ENCODE peak calls at places on chromosomes 7 and 10, in six cellular contexts. One of them, this sample, is unnamed.

GRCh38 chr7:17557305-17557704 is 258.9 kb downstream of the AHR start:
- DNase-seq in Right ventricle myocardium inferior: no peak
- DNase-seq in NCI-H1092 treated with DMSO at 0.1 percent for 48 hours: no peak
- DNase-seq in GM10248: no peak
- DNase-seq in endothelial cell: no peak
- DNase-seq in adrenal gland: peak
- DNase-seq in this sample: no peak

GRCh38 chr10:6394084-6394483 is 186.0 kb downstream of the PRKCQ start:
- DNase-seq in NCI-H1092 treated with DMSO at 0.1 percent for 48 hours: no peak
- DNase-seq in adrenal gland: no peak
- DNase-seq in Right ventricle myocardium inferior: no peak
- DNase-seq in endothelial cell: no peak
- DNase-seq in GM10248: no peak
- DNase-seq in this sample: no peak

GRCh38 chr7:138919256-138919655 is 61.9 kb downstream of the KIAA1549 start:
- DNase-seq in Right ventricle myocardium inferior: no peak
- DNase-seq in NCI-H1092 treated with DMSO at 0.1 percent for 48 hours: no peak
- DNase-seq in adrenal gland: no peak
- DNase-seq in GM10248: no peak
- DNase-seq in endothelial cell: no peak
- DNase-seq in this sample: no peak

GRCh38 chr7:18459439-18459838 is 36.1 kb upstream of the HDAC9 start:
- DNase-seq in Right ventricle myocardium inferior: no peak
- DNase-seq in endothelial cell: no peak
- DNase-seq in NCI-H1092 treated with DMSO at 0.1 percent for 48 hours: no peak
- DNase-seq in GM10248: no peak
- DNase-seq in adrenal gland: no peak
- DNase-seq in this sample: no peak

GRCh38 chr7:158672975-158673374 is 31.6 kb downstream of the NCAPG2 start:
- DNase-seq in adrenal gland: no peak
- DNase-seq in NCI-H1092 treated with DMSO at 0.1 percent for 48 hours: no peak
- DNase-seq in endothelial cell: no peak
- DNase-seq in Right ventricle myocardium inferior: no peak
- DNase-seq in GM10248: no peak
- DNase-seq in this sample: no peak

GRCh38 chr10:5640501-5640900 is 25.9 kb downstream of the ASB13 start:
- DNase-seq in Right ventricle myocardium inferior: no peak
- DNase-seq in endothelial cell: no peak
- DNase-seq in GM10248: no peak
- DNase-seq in NCI-H1092 treated with DMSO at 0.1 percent for 48 hours: no peak
- DNase-seq in adrenal gland: no peak
- DNase-seq in this sample: no peak

GRCh38 chr10:20418286-20418685 is 478.8 kb downstream of the NEBL start:
- DNase-seq in GM10248: no peak
- DNase-seq in endothelial cell: no peak
- DNase-seq in Right ventricle myocardium inferior: no peak
- DNase-seq in adrenal gland: no peak
- DNase-seq in NCI-H1092 treated with DMSO at 0.1 percent for 48 hours: no peak
- DNase-seq in this sample: no peak

GRCh38 chr7:491292-491957 is 28.2 kb downstream of the PDGFA start:
- DNase-seq in NCI-H1092 treated with DMSO at 0.1 percent for 48 hours: no peak
- DNase-seq in adrenal gland: no peak
- DNase-seq in endothelial cell: no peak
- DNase-seq in Right ventricle myocardium inferior: peak
- DNase-seq in GM10248: no peak
- DNase-seq in this sample: no peak

GRCh38 chr10:43226441-43226840 is 40.4 kb downstream of the RASGEF1A start:
- DNase-seq in adrenal gland: peak
- DNase-seq in NCI-H1092 treated with DMSO at 0.1 percent for 48 hours: no peak
- DNase-seq in Right ventricle myocardium inferior: peak
- DNase-seq in GM10248: no peak
- DNase-seq in endothelial cell: no peak
- DNase-seq in this sample: no peak

GRCh38 chr10:3723706-3724225 is 61.2 kb downstream of the KLF6 start:
- DNase-seq in Right ventricle myocardium inferior: no peak
- DNase-seq in GM10248: no peak
- DNase-seq in endothelial cell: no peak
- DNase-seq in adrenal gland: no peak
- DNase-seq in NCI-H1092 treated with DMSO at 0.1 percent for 48 hours: no peak
- DNase-seq in this sample: no peak

GRCh38 chr10:123715546-123715945 is 49.4 kb downstream of the GPR26 start:
- DNase-seq in adrenal gland: no peak
- DNase-seq in Right ventricle myocardium inferior: no peak
- DNase-seq in NCI-H1092 treated with DMSO at 0.1 percent for 48 hours: no peak
- DNase-seq in endothelial cell: no peak
- DNase-seq in GM10248: no peak
- DNase-seq in this sample: no peak

GRCh38 chr7:155371331-155371883 is 73.7 kb downstream of the INSIG1 start:
- DNase-seq in endothelial cell: no peak
- DNase-seq in NCI-H1092 treated with DMSO at 0.1 percent for 48 hours: no peak
- DNase-seq in adrenal gland: no peak
- DNase-seq in Right ventricle myocardium inferior: peak
- DNase-seq in GM10248: no peak
- DNase-seq in this sample: no peak

GRCh38 chr7:38321515-38321944 is 48.1 kb upstream of the TARP start:
- DNase-seq in Right ventricle myocardium inferior: no peak
- DNase-seq in endothelial cell: no peak
- DNase-seq in GM10248: no peak
- DNase-seq in adrenal gland: no peak
- DNase-seq in NCI-H1092 treated with DMSO at 0.1 percent for 48 hours: no peak
- DNase-seq in this sample: no peak

GRCh38 chr10:63553473-63553872 is 32.3 kb downstream of the REEP3 start:
- DNase-seq in endothelial cell: no peak
- DNase-seq in NCI-H1092 treated with DMSO at 0.1 percent for 48 hours: no peak
- DNase-seq in adrenal gland: no peak
- DNase-seq in Right ventricle myocardium inferior: no peak
- DNase-seq in GM10248: no peak
- DNase-seq in this sample: no peak